ENCODE peak calls at places on chromosomes 13 and 19, in six cellular contexts. I, D, T, Z, C and F are unnamed samples.

GRCh38 chr19:14890616-14891379 is 4.9 kb upstream of the OR7A17 start:
- DNase-seq in I (no peak), D (no peak), T (no peak), Z (no peak), C (no peak), F (no peak)

GRCh38 chr13:76904507-76904906 is 18.3 kb upstream of the KCTD12 start:
- DNase-seq in I (no peak), D (no peak), T (no peak), Z (no peak), C (no peak), F (no peak)

GRCh38 chr19:56423276-56423984 is 19.3 kb downstream of the ZNF583 start:
- DNase-seq in I (no peak), D (no peak), T (no peak), Z (no peak), C (no peak), F (no peak)

GRCh38 chr19:27777242-27777641 is 1435.7 kb downstream of the UQCRFS1 start:
- DNase-seq in I (no peak), D (no peak), T (no peak), Z (no peak), C (no peak), F (no peak)

GRCh38 chr13:43005460-43006236 is 13.6 kb upstream of the EPSTI1 start:
- DNase-seq in I (no peak), D (peak), T (no peak), Z (no peak), C (no peak), F (no peak)

GRCh38 chr19:29620931-29621351 is 14.9 kb downstream of the POP4 start:
- DNase-seq in I (no peak), D (no peak), T (no peak), Z (no peak), C (no peak), F (no peak)

GRCh38 chr19:35753634-35754364 is 3.0 kb downstream of the HSPB6 start:
- DNase-seq in I (no peak), D (no peak), T (no peak), Z (no peak), C (no peak), F (no peak)

GRCh38 chr13:37485766-37486165 is 112.8 kb downstream of the POSTN start:
- DNase-seq in I (no peak), D (no peak), T (no peak), Z (no peak), C (no peak), F (no peak)

GRCh38 chr13:30607908-30608307 is 9.8 kb upstream of the USPL1 start:
- DNase-seq in I (no peak), D (no peak), T (no peak), Z (no peak), C (no peak), F (no peak)

GRCh38 chr19:44684892-44685847 is 13.8 kb upstream of the CEACAM16 start:
- DNase-seq in I (no peak), D (peak), T (peak), Z (peak), C (peak), F (peak)

GRCh38 chr19:8441725-8442544 is 2.8 kb upstream of the HNRNPM start:
- DNase-seq in I (no peak), D (peak), T (no peak), Z (no peak), C (no peak), F (no peak)

GRCh38 chr19:8445488-8446001 is 770 bp downstream of the HNRNPM start:
- DNase-seq in I (peak), D (peak), T (peak), Z (no peak), C (no peak), F (no peak)

GRCh38 chr19:8449830-8450229 is 5.1 kb downstream of the HNRNPM start:
- DNase-seq in I (no peak), D (peak), T (no peak), Z (no peak), C (no peak), F (no peak)

GRCh38 chr19:8446055-8446709 is 1.4 kb downstream of the HNRNPM start:
- DNase-seq in I (no peak), D (no peak), T (no peak), Z (no peak), C (no peak), F (no peak)

DNA sequence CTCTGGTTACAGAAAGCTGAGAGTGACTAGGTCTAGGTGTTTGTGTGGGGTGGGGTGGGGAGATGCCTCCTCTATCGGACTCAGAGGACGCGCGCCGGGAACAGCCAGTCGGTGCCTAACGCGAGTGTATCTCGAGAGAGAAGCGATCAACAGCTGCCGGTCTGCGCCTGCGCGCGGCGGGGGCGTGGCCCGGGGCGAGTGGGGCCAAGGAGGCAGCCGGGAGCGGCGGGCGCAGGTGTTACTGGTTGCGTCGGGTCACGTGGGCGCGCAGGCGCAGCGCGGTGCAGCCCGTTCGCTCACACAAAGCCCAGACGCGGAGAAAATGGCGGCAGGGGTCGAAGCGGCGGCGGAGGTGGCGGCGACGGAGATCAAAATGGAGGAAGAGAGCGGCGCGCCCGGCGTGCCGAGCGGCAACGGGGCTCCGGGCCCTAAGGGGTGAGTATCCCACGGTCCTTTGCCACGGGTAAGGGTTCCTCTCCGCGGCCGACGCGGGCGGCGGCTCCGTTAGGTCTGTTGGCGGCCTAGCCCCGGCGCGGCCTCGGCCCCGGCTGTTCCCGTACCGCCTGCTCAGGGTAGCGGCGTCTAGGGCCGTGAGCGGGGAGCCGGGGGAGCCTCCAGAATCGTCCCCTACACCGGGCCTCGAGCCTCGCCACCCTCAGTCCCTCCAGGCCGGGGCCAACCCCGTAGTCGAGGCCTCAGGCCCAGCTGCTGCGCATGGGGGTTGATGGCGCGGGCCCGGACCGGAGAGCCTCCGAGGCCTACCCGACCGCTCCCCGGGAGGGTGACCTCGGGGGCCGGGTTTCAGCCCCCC is at the start of gene HNRNPM:
- DNase-seq in I (peak), D (peak), T (peak), Z (peak), C (peak), F (no peak)
- H3K4me3 ChIP-seq in I (peak), D (peak), T (peak), Z (peak), C (peak), F (peak)

GRCh38 chr19:48899781-48900476 is at the start of gene NUCB1:
- DNase-seq in I (peak), D (peak), T (peak), Z (peak), C (peak), F (peak)
- TF ChIP-seq CTCF in I (no peak), D (peak), T (peak), Z (peak), C (peak), F (peak)

GRCh38 chr19:41936416-41936850 is 8.2 kb upstream of the ERFL start:
- DNase-seq in I (no peak), D (no peak), T (no peak), Z (no peak), C (no peak), F (no peak)
- H3K4me3 ChIP-seq in I (no peak), D (no peak), T (no peak), Z (no peak), C (no peak), F (no peak)

DNA sequence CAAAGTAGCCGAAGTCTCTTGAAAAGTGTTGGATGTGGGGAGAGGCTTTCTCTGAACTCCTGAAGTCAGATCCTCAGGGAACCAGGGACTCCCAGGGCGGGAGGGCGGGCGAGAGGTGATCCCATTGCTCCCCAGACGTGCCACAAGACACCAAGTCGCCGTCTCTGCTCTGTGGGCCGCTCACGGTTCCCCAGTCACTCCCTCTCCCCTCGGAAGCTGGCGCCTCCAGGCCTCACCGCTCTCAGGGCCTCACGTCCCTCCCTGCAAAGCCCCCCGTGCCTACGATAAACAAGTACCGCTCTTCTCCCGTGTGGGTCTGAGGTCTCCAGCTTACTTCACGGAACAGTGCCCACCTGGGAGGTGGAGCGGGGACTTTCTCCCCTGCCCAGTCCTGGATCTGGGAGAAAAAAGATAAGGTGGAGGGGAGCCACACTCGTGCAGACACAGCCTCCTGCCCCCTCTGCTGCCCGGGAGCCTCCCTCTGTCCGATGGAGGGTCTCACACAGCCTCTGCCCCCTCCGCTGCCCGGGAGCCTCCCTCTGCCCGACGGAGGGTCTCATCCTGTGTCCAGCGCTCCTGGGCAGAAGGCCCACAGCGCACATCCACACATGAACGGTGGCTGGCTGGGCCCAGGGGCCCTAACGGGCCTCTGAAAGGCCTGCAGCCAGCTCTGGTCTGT is 50.7 kb downstream of the GAS6 start:
- DNase-seq in I (no peak), D (no peak), T (no peak), Z (no peak), C (no peak), F (no peak)
- TF ChIP-seq CTCF in I (no peak), D (no peak), T (no peak), Z (no peak), C (no peak), F (no peak)

GRCh38 chr19:55146648-55147218 is 2.3 kb downstream of the TNNT1 start:
- DNase-seq in I (no peak), D (peak), T (no peak), Z (no peak), C (no peak), F (no peak)
- H3K4me3 ChIP-seq in I (peak), D (peak), T (no peak), Z (peak), C (no peak), F (peak)

DNA sequence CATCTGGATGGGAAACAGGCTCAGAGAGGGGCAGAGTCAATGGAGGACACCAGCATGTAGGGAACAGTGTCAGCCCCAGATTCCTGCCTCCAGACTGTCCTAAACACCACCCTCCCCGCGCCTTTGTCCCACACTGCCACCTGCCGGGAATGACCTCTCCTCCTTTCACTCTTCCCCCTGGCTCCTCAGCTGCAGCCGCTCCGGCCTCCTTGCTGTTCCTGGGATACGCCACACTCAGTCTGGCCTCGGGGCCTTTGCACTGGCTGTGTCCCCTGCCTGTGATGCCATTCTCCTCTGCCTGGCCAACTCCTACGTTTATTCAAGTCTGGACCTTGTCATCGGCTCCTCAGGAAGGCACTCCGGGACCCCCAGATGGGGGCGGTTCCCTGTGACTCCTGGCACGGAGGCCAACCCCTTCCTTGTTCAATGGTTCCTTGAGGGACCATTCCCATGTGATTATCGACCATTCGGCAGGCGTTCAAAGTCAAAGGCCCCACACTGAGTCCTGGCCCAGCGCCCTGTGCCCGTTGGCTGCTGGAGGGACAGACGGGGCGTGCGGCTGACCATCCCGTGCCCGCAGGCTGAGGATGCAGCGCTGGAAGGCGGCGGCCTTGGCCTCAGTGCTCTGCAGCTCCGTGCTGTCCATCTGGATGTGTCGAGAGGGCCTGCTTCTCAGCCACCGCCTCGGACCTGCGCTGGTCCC is 15.8 kb downstream of the FUT6 start:
- DNase-seq in I (no peak), D (peak), T (no peak), Z (no peak), C (no peak), F (no peak)
- TF ChIP-seq CTCF in I (no peak), D (peak), T (no peak), Z (peak), C (no peak), F (no peak)

GRCh38 chr19:1873524-1874473 is 10.4 kb upstream of the KLF16 start:
- DNase-seq in I (no peak), D (no peak), T (no peak), Z (no peak), C (no peak), F (no peak)
- H3K4me3 ChIP-seq in I (no peak), D (peak), T (peak), Z (no peak), C (peak), F (no peak)